ENCODE peak calls at places on chromosome 10, in nine cellular contexts. P, M, H, O, C, U, J, N and R are unnamed samples.
A peak's percentile ranks its signal among the peaks of the same experiment; 100 is the strongest.

GRCh38 chr10:126969310-126969709 is 64.1 kb downstream of the DOCK1 start:
- DNase-seq in P (no peak), M (no peak), H (no peak), O (no peak), C (no peak), U (no peak), J (no peak), N (peak; percentile 7), R (peak; percentile 1)

GRCh38 chr10:91856637-91857036 is 52.6 kb downstream of the FGFBP3 start:
- DNase-seq in P (no peak), M (no peak), H (no peak), O (no peak), C (no peak), U (no peak), J (peak; percentile 35), N (no peak), R (no peak)

GRCh38 chr10:128539784-128540759 is 413.8 kb upstream of the MKI67 start:
- DNase-seq in P (peak; percentile 45), M (no peak), H (peak; percentile 72), O (no peak), C (no peak), U (no peak), J (no peak), N (no peak), R (no peak)

GRCh38 chr10:70312972-70313371 is 29.2 kb upstream of the NPFFR1 start:
- DNase-seq in P (no peak), M (no peak), H (no peak), O (no peak), C (no peak), U (no peak), J (no peak), N (no peak), R (no peak)

GRCh38 chr10:85655394-85655793 is 711.2 kb downstream of the GRID1 start:
- DNase-seq in P (no peak), M (no peak), H (no peak), O (no peak), C (no peak), U (no peak), J (no peak), N (no peak), R (no peak)

GRCh38 chr10:71795248-71795647 is 21.9 kb upstream of the VSIR start:
- DNase-seq in P (peak; percentile 78), M (no peak), H (no peak), O (no peak), C (no peak), U (no peak), J (peak; percentile 48), N (no peak), R (no peak)

GRCh38 chr10:53765311-53765710 is 992.7 kb upstream of the MBL2 start:
- DNase-seq in P (no peak), M (no peak), H (no peak), O (no peak), C (no peak), U (no peak), J (peak; percentile 11), N (no peak), R (no peak)

GRCh38 chr10:108970016-108970415 is 953.3 kb downstream of the XPNPEP1 start:
- DNase-seq in P (peak; percentile 61), M (no peak), H (no peak), O (no peak), C (no peak), U (no peak), J (peak; percentile 49), N (no peak), R (no peak)

GRCh38 chr10:70565556-70566514 is 36.7 kb downstream of the PRF1 start:
- DNase-seq in P (no peak), M (no peak), H (no peak), O (no peak), C (no peak), U (no peak), J (peak; percentile 88), N (no peak), R (no peak)

GRCh38 chr10:6536102-6536501 is 44.0 kb downstream of the PRKCQ start:
- DNase-seq in P (no peak), M (no peak), H (no peak), O (no peak), C (no peak), U (no peak), J (no peak), N (no peak), R (no peak)

GRCh38 chr10:51804861-51805260 is 105.5 kb upstream of the CSTF2T start:
- DNase-seq in P (no peak), M (no peak), H (no peak), O (no peak), C (no peak), U (no peak), J (no peak), N (no peak), R (no peak)

GRCh38 chr10:49379596-49380410 is 16.1 kb downstream of the DRGX start:
- DNase-seq in P (no peak), M (no peak), H (no peak), O (no peak), C (no peak), U (no peak), J (peak; percentile 19), N (no peak), R (no peak)

GRCh38 chr10:104274762-104275721 is 6.1 kb downstream of the GSTO2 start:
- DNase-seq in P (peak; percentile 58), M (no peak), H (peak; percentile 61), O (peak; percentile 45), C (no peak), U (no peak), J (peak; percentile 49), N (peak; percentile 49), R (no peak)

GRCh38 chr10:86393401-86393800 is 26.8 kb upstream of the GRID1 start:
- DNase-seq in P (no peak), M (no peak), H (no peak), O (no peak), C (no peak), U (no peak), J (no peak), N (no peak), R (no peak)

GRCh38 chr10:61904711-61905445 is 3.4 kb downstream of the ARID5B start:
- DNase-seq in P (peak; percentile 5), M (peak; percentile 35), H (no peak), O (peak; percentile 73), C (no peak), U (peak; percentile 26), J (peak; percentile 81), N (no peak), R (no peak)

GRCh38 chr10:110013615-110014293 is 6.0 kb downstream of the ADD3 start:
- DNase-seq in P (no peak), M (no peak), H (no peak), O (peak; percentile 40), C (no peak), U (no peak), J (peak; percentile 49), N (no peak), R (no peak)

GRCh38 chr10:54133201-54133600 is 667.8 kb downstream of the PCDH15 start:
- DNase-seq in P (no peak), M (no peak), H (no peak), O (no peak), C (no peak), U (no peak), J (peak; percentile 2), N (no peak), R (peak; percentile 12)

GRCh38 chr10:13270877-13271551 is 28.9 kb downstream of the PHYH start:
- DNase-seq in P (no peak), M (no peak), H (no peak), O (no peak), C (no peak), U (no peak), J (peak; percentile 35), N (no peak), R (no peak)

GRCh38 chr10:43968076-43968475 is 319.4 kb upstream of the ZNF32 start:
- DNase-seq in P (no peak), M (no peak), H (no peak), O (no peak), C (no peak), U (no peak), J (no peak), N (no peak), R (no peak)

GRCh38 chr10:31757831-31758230 is 170.8 kb downstream of the ARHGAP12 start:
- DNase-seq in P (no peak), M (no peak), H (peak; percentile 32), O (no peak), C (no peak), U (no peak), J (no peak), N (no peak), R (no peak)

GRCh38 chr10:26859241-26860025 is 1.3 kb downstream of the ABI1 start:
- DNase-seq in P (no peak), M (no peak), H (no peak), O (no peak), C (no peak), U (no peak), J (no peak), N (no peak), R (no peak)

GRCh38 chr10:76034236-76035009 is 603.0 kb downstream of the LRMDA start:
- DNase-seq in P (peak; percentile 56), M (no peak), H (peak; percentile 32), O (no peak), C (no peak), U (no peak), J (no peak), N (no peak), R (peak; percentile 47)

GRCh38 chr10:97577701-97578100 is 5.1 kb downstream of the ANKRD2 start:
- DNase-seq in P (no peak), M (no peak), H (no peak), O (no peak), C (no peak), U (no peak), J (no peak), N (no peak), R (no peak)

GRCh38 chr10:127402596-127403409 is 146.3 kb upstream of the NPS start:
- DNase-seq in P (no peak), M (no peak), H (peak; percentile 69), O (no peak), C (no peak), U (no peak), J (no peak), N (no peak), R (no peak)

GRCh38 chr10:111482074-111482350 is 405.2 kb downstream of the ADRA2A start:
- DNase-seq in P (peak; percentile 14), M (no peak), H (no peak), O (no peak), C (no peak), U (no peak), J (no peak), N (no peak), R (no peak)

GRCh38 chr10:76040107-76040829 is 608.8 kb downstream of the LRMDA start:
- DNase-seq in P (no peak), M (no peak), H (no peak), O (no peak), C (no peak), U (no peak), J (peak; percentile 12), N (no peak), R (no peak)

GRCh38 chr10:105973912-105974311 is 1190.6 kb downstream of the SORCS1 start:
- DNase-seq in P (no peak), M (no peak), H (no peak), O (no peak), C (no peak), U (no peak), J (no peak), N (no peak), R (no peak)

GRCh38 chr10:74231375-74231774 is 80.4 kb downstream of the ADK start:
- DNase-seq in P (no peak), M (no peak), H (no peak), O (no peak), C (no peak), U (no peak), J (no peak), N (no peak), R (no peak)

GRCh38 chr10:31768467-31768866 is 160.2 kb downstream of the ARHGAP12 start:
- DNase-seq in P (no peak), M (no peak), H (no peak), O (no peak), C (no peak), U (no peak), J (no peak), N (no peak), R (no peak)

GRCh38 chr10:72730462-72730861 is 38.5 kb downstream of the MCU start:
- DNase-seq in P (no peak), M (no peak), H (no peak), O (no peak), C (no peak), U (no peak), J (no peak), N (no peak), R (no peak)

GRCh38 chr10:69733791-69734261 is 67.9 kb upstream of the COL13A1 start:
- DNase-seq in P (no peak), M (no peak), H (no peak), O (no peak), C (no peak), U (no peak), J (no peak), N (no peak), R (no peak)